ENCODE peak calls at places on chromosomes 12 and 14, in six cellular contexts. S, O, K, L, T and B are unnamed samples.

GRCh38 chr12:109900752-109901580 is 892 bp downstream of the TCHP start:
- DNase-seq in T (no peak), L (no peak), S (peak; percentile 13), O (peak; percentile 43), K (no peak), B (peak; percentile 15)

GRCh38 chr14:97603201-97603600 is 806.0 kb downstream of the VRK1 start:
- DNase-seq in L (no peak), T (peak; percentile 12), S (no peak), O (no peak), K (peak; percentile 13), B (no peak)

GRCh38 chr14:61358812-61359211 is 37.4 kb downstream of the PRKCH start:
- DNase-seq in K (no peak), S (no peak), O (no peak), T (no peak), L (no peak), B (no peak)

GRCh38 chr12:63802012-63802608 is 22.4 kb downstream of the RXYLT1 start:
- DNase-seq in L (no peak), S (peak; percentile 37), T (no peak), K (no peak), O (peak; percentile 33), B (peak; percentile 48)

GRCh38 chr14:23751591-23751990 is 115.4 kb downstream of the DHRS2 start:
- DNase-seq in S (no peak), T (no peak), O (no peak), K (no peak), L (no peak), B (peak; percentile 1)

GRCh38 chr12:121911824-121912585 is 6.4 kb upstream of the CFAP251 start:
- DNase-seq in K (no peak), S (no peak), L (no peak), T (no peak), O (no peak), B (no peak)

GRCh38 chr14:67673451-67673850 is 981 bp downstream of the VTI1B start:
- DNase-seq in L (no peak), T (no peak), O (no peak), S (no peak), K (no peak), B (no peak)

GRCh38 chr12:25648460-25648859 is 95.4 kb upstream of the LMNTD1 start:
- DNase-seq in S (peak; percentile 86), L (no peak), O (peak; percentile 24), T (no peak), K (no peak), B (peak; percentile 80)

GRCh38 chr14:68036203-68036602 is 216.6 kb downstream of the RAD51B start:
- DNase-seq in L (no peak), T (no peak), O (no peak), S (no peak), K (no peak), B (peak; percentile 49)

GRCh38 chr12:93714382-93714781 is 37.2 kb downstream of the CRADD start:
- DNase-seq in K (no peak), T (no peak), L (peak; percentile 51), S (no peak), O (no peak), B (peak; percentile 10)

GRCh38 chr14:73663548-73664212 is 18.9 kb downstream of the DNAL1 start:
- DNase-seq in S (no peak), T (no peak), O (no peak), L (no peak), K (no peak), B (peak; percentile 4)

GRCh38 chr12:106171117-106171750 is 32.5 kb upstream of the NUAK1 start:
- DNase-seq in L (no peak), O (no peak), K (no peak), T (peak; percentile 5), S (no peak), B (no peak)

GRCh38 chr14:88411039-88411438 is 25.6 kb downstream of the SPATA7 start:
- DNase-seq in S (no peak), T (no peak), O (no peak), K (no peak), L (no peak), B (no peak)

GRCh38 chr12:88854260-88854659 is 274.0 kb upstream of the KITLG start:
- DNase-seq in L (peak; percentile 72), K (no peak), S (peak; percentile 72), T (no peak), O (peak; percentile 8), B (peak; percentile 22)

GRCh38 chr14:102592969-102593840 is 756 bp downstream of the RCOR1 start:
- DNase-seq in S (peak; percentile 33), O (peak; percentile 66), L (no peak), T (peak; percentile 34), K (peak; percentile 54), B (peak; percentile 41)

GRCh38 chr14:74309125-74309654 is 6.5 kb upstream of the ABCD4 start:
- DNase-seq in L (no peak), K (no peak), S (no peak), T (no peak), O (no peak), B (no peak)

GRCh38 chr12:88951177-88951576 is 370.9 kb upstream of the KITLG start:
- DNase-seq in L (no peak), K (no peak), O (no peak), T (no peak), S (no peak), B (no peak)

GRCh38 chr12:68794653-68795253 is 13.2 kb upstream of the MDM2 start:
- DNase-seq in T (no peak), O (no peak), K (no peak), S (peak; percentile 63), L (no peak), B (peak; percentile 28)